ENCODE peak calls at places on chromosome 14, in seven cellular contexts. O is tibial nerve; N is ovary; V is spleen; P is right atrium auricular region; B is keratinocyte; M is CD8-positive, alpha-beta T cell. S is an unnamed sample.

GRCh38 chr14:35140718-35141581 is 18.6 kb downstream of the PRORP start:
- DNase-seq in B (no peak), V (no peak), N (no peak), M (no peak), O (no peak), P (no peak), S (peak; percentile 38)

GRCh38 chr14:72752034-72752412 is 141.9 kb downstream of the DPF3 start:
- DNase-seq in O (no peak), N (no peak), M (no peak), B (no peak), V (no peak), P (no peak), S (no peak)

GRCh38 chr14:49553892-49554291 is 32.3 kb downstream of the RPS29 start:
- DNase-seq in B (no peak), N (no peak), M (no peak), P (no peak), V (no peak), O (no peak), S (no peak)

GRCh38 chr14:52190532-52190931 is 77.0 kb upstream of the PTGDR start:
- DNase-seq in V (no peak), B (no peak), M (no peak), O (no peak), N (no peak), P (no peak), S (no peak)

GRCh38 chr14:68978550-68978911 is 571 bp downstream of the ACTN1 start:
- DNase-seq in N (peak; percentile 83), V (peak; percentile 90), M (peak; percentile 37), P (no peak), B (no peak), O (peak; percentile 35), S (peak; percentile 63)

GRCh38 chr14:93034671-93034994 is 81.1 kb downstream of the ITPK1 start:
- DNase-seq in V (no peak), O (no peak), B (no peak), P (no peak), M (no peak), N (no peak), S (no peak)

GRCh38 chr14:26917086-26917485 is 319.3 kb upstream of the NOVA1 start:
- DNase-seq in N (no peak), P (no peak), B (no peak), V (no peak), M (no peak), O (peak; percentile 53), S (peak; percentile 8)

GRCh38 chr14:98345186-98345585 is 926.8 kb downstream of the BCL11B start:
- DNase-seq in O (no peak), V (no peak), P (no peak), M (no peak), B (peak; percentile 19), N (no peak), S (peak; percentile 35)

GRCh38 chr14:41859336-41859735 is 252.7 kb downstream of the LRFN5 start:
- DNase-seq in V (no peak), B (no peak), N (no peak), P (no peak), O (no peak), M (no peak), S (no peak)

GRCh38 chr14:58637391-58638230 is at the start of gene DACT1:
- DNase-seq in P (peak; percentile 70), V (peak; percentile 91), O (peak; percentile 36), M (peak; percentile 31), B (no peak), N (peak; percentile 82), S (peak; percentile 17)

GRCh38 chr14:68707496-68707895 is 85.4 kb downstream of the ZFP36L1 start:
- DNase-seq in O (no peak), P (no peak), B (no peak), V (no peak), N (no peak), M (no peak), S (no peak)

GRCh38 chr14:70987042-70987441 is 79.8 kb downstream of the PCNX1 start:
- DNase-seq in P (no peak), B (no peak), N (no peak), V (no peak), O (no peak), M (no peak), S (no peak)

GRCh38 chr14:104099096-104100041 is 13.9 kb downstream of the ASPG start:
- DNase-seq in M (no peak), V (peak; percentile 63), P (no peak), N (no peak), B (no peak), O (no peak), S (no peak)

GRCh38 chr14:20690848-20691640 is 2.5 kb downstream of the ANG start:
- DNase-seq in N (no peak), B (no peak), O (peak; percentile 82), M (peak; percentile 4), V (no peak), P (peak; percentile 63), S (no peak)

GRCh38 chr14:104694991-104695659 is 5.7 kb downstream of the INF2 start:
- DNase-seq in P (no peak), M (peak; percentile 34), O (no peak), V (no peak), N (no peak), B (no peak), S (peak; percentile 46)

GRCh38 chr14:56224691-56225681 is 106.8 kb downstream of the PELI2 start:
- DNase-seq in P (no peak), M (no peak), N (no peak), O (no peak), V (no peak), B (no peak), S (no peak)

GRCh38 chr14:67428501-67429031 is 16.6 kb upstream of the PLEK2 start:
- DNase-seq in M (no peak), O (no peak), V (no peak), P (no peak), B (no peak), N (no peak), S (no peak)
- TF ChIP-seq CTCF in M (no peak), O (no peak), V (no peak), P (no peak), B (peak; percentile 57), N (no peak), S (no peak)

GRCh38 chr14:74551903-74552371 is 58.4 kb downstream of the ISCA2 start:
- DNase-seq in B (no peak), M (no peak), P (peak; percentile 59), V (no peak), O (no peak), N (no peak), S (no peak)
- H3K27ac ChIP-seq in B (no peak overlapping the region), M (no peak overlapping the region), P (peak overlapping the region; percentile 72), V (no peak overlapping the region), O (peak overlapping the region; percentile 23), N (peak overlapping the region; percentile 43), S (peak overlapping the region; percentile 81)

GRCh38 chr14:22502007-22502406 is 87.0 kb downstream of the DAD1 start:
- DNase-seq in N (no peak), M (no peak), V (no peak), P (no peak), B (no peak), O (no peak), S (no peak)
- TF ChIP-seq CTCF in N (no peak), M (no peak), V (no peak), P (no peak), B (no peak), O (no peak), S (no peak)

GRCh38 chr14:60679566-60680258 is 30.4 kb upstream of the SIX1 start:
- DNase-seq in B (no peak), N (no peak), V (no peak), M (no peak), O (no peak), P (no peak), S (no peak)

GRCh38 chr14:60681271-60681670 is 32.0 kb upstream of the SIX1 start:
- DNase-seq in V (no peak), P (no peak), B (no peak), M (no peak), N (no peak), O (no peak), S (no peak)

GRCh38 chr14:60686865-60687264 is 37.3 kb downstream of the SIX4 start:
- DNase-seq in P (no peak), V (no peak), B (no peak), M (no peak), O (no peak), N (no peak), S (no peak)

GRCh38 chr14:60680511-60680910 is 31.2 kb upstream of the SIX1 start:
- DNase-seq in N (no peak), M (no peak), O (no peak), B (no peak), V (no peak), P (no peak), S (no peak)

GRCh38 chr14:60684203-60684602 is 34.9 kb upstream of the SIX1 start:
- DNase-seq in B (no peak), P (no peak), M (no peak), O (no peak), N (no peak), V (no peak), S (no peak)
- H3K27ac ChIP-seq in B (no peak overlapping the region), P (no peak overlapping the region), M (no peak overlapping the region), O (no peak overlapping the region), N (no peak overlapping the region), V (no peak overlapping the region), S (no peak overlapping the region)

GRCh38 chr14:64760916-64761315 is 56.7 kb downstream of the PLEKHG3 start:
- DNase-seq in M (no peak), B (no peak), P (no peak), V (peak; percentile 54), O (no peak), N (peak; percentile 40), S (no peak)

GRCh38 chr14:64763089-64763782 is 59.0 kb downstream of the PLEKHG3 start:
- DNase-seq in V (peak; percentile 43), N (no peak), P (no peak), B (no peak), M (no peak), O (no peak), S (no peak)

GRCh38 chr14:64760146-64760755 is 56.0 kb downstream of the PLEKHG3 start:
- DNase-seq in M (peak; percentile 43), B (no peak), N (peak; percentile 50), P (no peak), V (peak; percentile 87), O (peak; percentile 26), S (peak; percentile 61)

GRCh38 chr14:64762044-64763034 is 58.1 kb downstream of the PLEKHG3 start:
- DNase-seq in M (peak; percentile 39), O (peak; percentile 63), N (peak; percentile 96), B (peak; percentile 75), P (peak; percentile 84), V (peak; percentile 81), S (peak; percentile 87)

GRCh38 chr14:64761441-64762043 is 57.3 kb downstream of the PLEKHG3 start:
- DNase-seq in B (no peak), N (peak; percentile 67), V (peak; percentile 52), P (no peak), O (no peak), M (no peak), S (no peak)
- TF ChIP-seq CTCF in B (no peak), N (no peak), V (peak; percentile 21), P (no peak), O (no peak), M (no peak), S (peak; percentile 14)

S was measured in RWPE1.